ENCODE peak calls at places on chromosomes 16 and 17, in five cellular contexts. One of them, this sample, is unnamed.

GRCh38 chr17:45646288-45646988 is 137.7 kb upstream of the CRHR1 start:
- DNase-seq in H1: no peak
- DNase-seq in colonic mucosa: no peak
- DNase-seq in heart left ventricle: no peak
- DNase-seq in thoracic aorta: no peak
- DNase-seq in this sample: no peak

GRCh38 chr17:69773081-69773480 is 301.9 kb upstream of the KCNJ16 start:
- DNase-seq in H1: no peak
- DNase-seq in colonic mucosa: no peak
- DNase-seq in heart left ventricle: no peak
- DNase-seq in thoracic aorta: no peak
- DNase-seq in this sample: no peak

GRCh38 chr17:55448681-55449080 is 27.0 kb upstream of the MMD start:
- DNase-seq in H1: no peak
- DNase-seq in colonic mucosa: no peak
- DNase-seq in heart left ventricle: no peak
- DNase-seq in thoracic aorta: no peak
- DNase-seq in this sample: no peak

GRCh38 chr16:52114414-52114813 is 432.5 kb downstream of the TOX3 start:
- DNase-seq in H1: no peak
- DNase-seq in colonic mucosa: no peak
- DNase-seq in heart left ventricle: no peak
- DNase-seq in thoracic aorta: no peak
- DNase-seq in this sample: no peak

GRCh38 chr17:27396941-27397340 is 59.3 kb upstream of the KSR1 start:
- DNase-seq in H1: no peak
- DNase-seq in colonic mucosa: no peak
- DNase-seq in heart left ventricle: no peak
- DNase-seq in thoracic aorta: no peak
- DNase-seq in this sample: no peak

GRCh38 chr17:1764274-1764673 is 2.4 kb downstream of the SERPINF1 start:
- DNase-seq in H1: no peak
- DNase-seq in colonic mucosa: peak; percentile 65
- DNase-seq in heart left ventricle: peak; percentile 76
- DNase-seq in thoracic aorta: no peak
- DNase-seq in this sample: no peak

GRCh38 chr17:64126918-64127317 is 3.0 kb downstream of the ERN1 start:
- DNase-seq in H1: no peak
- DNase-seq in colonic mucosa: no peak
- DNase-seq in heart left ventricle: no peak
- DNase-seq in thoracic aorta: no peak
- DNase-seq in this sample: no peak

GRCh38 chr17:15262291-15263205 is 2.6 kb downstream of the PMP22 start:
- DNase-seq in H1: peak; percentile 75
- DNase-seq in colonic mucosa: peak; percentile 83
- DNase-seq in heart left ventricle: peak; percentile 90
- DNase-seq in thoracic aorta: peak; percentile 68
- DNase-seq in this sample: peak; percentile 79

GRCh38 chr17:22217135-22217534 is 524.8 kb downstream of the KCNJ18 start:
- DNase-seq in H1: peak; percentile 52
- DNase-seq in colonic mucosa: no peak
- DNase-seq in heart left ventricle: no peak
- DNase-seq in thoracic aorta: no peak
- DNase-seq in this sample: no peak

GRCh38 chr16:85486256-85486915 is 126.7 kb upstream of the GSE1 start:
- DNase-seq in H1: no peak
- DNase-seq in colonic mucosa: no peak
- DNase-seq in heart left ventricle: no peak
- DNase-seq in thoracic aorta: no peak
- DNase-seq in this sample: no peak

GRCh38 chr17:42775534-42776098 is 2.4 kb downstream of the VPS25 start:
- DNase-seq in H1: no peak
- DNase-seq in colonic mucosa: no peak
- DNase-seq in heart left ventricle: no peak
- DNase-seq in thoracic aorta: no peak
- DNase-seq in this sample: no peak

GRCh38 chr16:1158456-1159324 is 5.8 kb downstream of the CACNA1H start:
- DNase-seq in H1: no peak
- DNase-seq in colonic mucosa: peak; percentile 41
- DNase-seq in heart left ventricle: peak; percentile 80
- DNase-seq in thoracic aorta: no peak
- DNase-seq in this sample: peak; percentile 51

GRCh38 chr16:89242795-89243200 is 25.3 kb downstream of the ZNF778 start:
- DNase-seq in H1: no peak
- DNase-seq in colonic mucosa: peak; percentile 37
- DNase-seq in heart left ventricle: no peak
- DNase-seq in thoracic aorta: no peak
- DNase-seq in this sample: no peak

GRCh38 chr17:43723697-43724359 is 34.8 kb downstream of the SOST start:
- DNase-seq in H1: no peak
- DNase-seq in colonic mucosa: no peak
- DNase-seq in heart left ventricle: no peak
- DNase-seq in thoracic aorta: no peak
- DNase-seq in this sample: no peak

GRCh38 chr17:41645371-41646063 is 21.1 kb upstream of the KRT17 start:
- DNase-seq in H1: no peak
- DNase-seq in colonic mucosa: no peak
- DNase-seq in heart left ventricle: no peak
- DNase-seq in thoracic aorta: no peak
- DNase-seq in this sample: no peak

GRCh38 chr16:11675561-11676511 is 7.6 kb downstream of the SNN start:
- DNase-seq in H1: no peak
- DNase-seq in colonic mucosa: peak; percentile 77
- DNase-seq in heart left ventricle: no peak
- DNase-seq in thoracic aorta: no peak
- DNase-seq in this sample: peak; percentile 81

GRCh38 chr16:84340305-84341040 is 27.9 kb upstream of the ATP2C2 start:
- DNase-seq in H1: no peak
- DNase-seq in colonic mucosa: peak; percentile 86
- DNase-seq in heart left ventricle: no peak
- DNase-seq in thoracic aorta: no peak
- DNase-seq in this sample: no peak

GRCh38 chr16:17160285-17160854 is 310.4 kb downstream of the XYLT1 start:
- DNase-seq in H1: peak; percentile 50
- DNase-seq in colonic mucosa: no peak
- DNase-seq in heart left ventricle: no peak
- DNase-seq in thoracic aorta: no peak
- DNase-seq in this sample: no peak

GRCh38 chr17:16817201-16817600 is 127.2 kb downstream of the CCDC144A start:
- DNase-seq in H1: no peak
- DNase-seq in colonic mucosa: no peak
- DNase-seq in heart left ventricle: no peak
- DNase-seq in thoracic aorta: no peak
- DNase-seq in this sample: no peak

GRCh38 chr16:875182-876040 is 74.9 kb upstream of the GNG13 start:
- DNase-seq in H1: no peak
- DNase-seq in colonic mucosa: no peak
- DNase-seq in heart left ventricle: no peak
- DNase-seq in thoracic aorta: no peak
- DNase-seq in this sample: no peak

GRCh38 chr16:12679660-12680272 is 123.9 kb downstream of the CPPED1 start:
- DNase-seq in H1: no peak
- DNase-seq in colonic mucosa: no peak
- DNase-seq in heart left ventricle: no peak
- DNase-seq in thoracic aorta: no peak
- DNase-seq in this sample: no peak

GRCh38 chr17:21330436-21331160 is 45.6 kb upstream of the KCNJ12 start:
- DNase-seq in H1: no peak
- DNase-seq in colonic mucosa: no peak
- DNase-seq in heart left ventricle: no peak
- DNase-seq in thoracic aorta: no peak
- DNase-seq in this sample: no peak

GRCh38 chr17:31788956-31789355 is 70.1 kb downstream of the COPRS start:
- DNase-seq in H1: no peak
- DNase-seq in colonic mucosa: no peak
- DNase-seq in heart left ventricle: no peak
- DNase-seq in thoracic aorta: no peak
- DNase-seq in this sample: no peak

GRCh38 chr16:54921229-54921824 is 9.3 kb upstream of the IRX5 start:
- DNase-seq in H1: no peak
- DNase-seq in colonic mucosa: no peak
- DNase-seq in heart left ventricle: no peak
- DNase-seq in thoracic aorta: no peak
- DNase-seq in this sample: no peak

GRCh38 chr17:57898487-57899311 is 48.9 kb upstream of the MRPS23 start:
- DNase-seq in H1: peak; percentile 77
- DNase-seq in colonic mucosa: no peak
- DNase-seq in heart left ventricle: peak; percentile 79
- DNase-seq in thoracic aorta: no peak
- DNase-seq in this sample: no peak

GRCh38 chr17:57650548-57650947 is 94.6 kb downstream of the CCDC182 start:
- DNase-seq in H1: no peak
- DNase-seq in colonic mucosa: no peak
- DNase-seq in heart left ventricle: no peak
- DNase-seq in thoracic aorta: no peak
- DNase-seq in this sample: no peak

DNA sequence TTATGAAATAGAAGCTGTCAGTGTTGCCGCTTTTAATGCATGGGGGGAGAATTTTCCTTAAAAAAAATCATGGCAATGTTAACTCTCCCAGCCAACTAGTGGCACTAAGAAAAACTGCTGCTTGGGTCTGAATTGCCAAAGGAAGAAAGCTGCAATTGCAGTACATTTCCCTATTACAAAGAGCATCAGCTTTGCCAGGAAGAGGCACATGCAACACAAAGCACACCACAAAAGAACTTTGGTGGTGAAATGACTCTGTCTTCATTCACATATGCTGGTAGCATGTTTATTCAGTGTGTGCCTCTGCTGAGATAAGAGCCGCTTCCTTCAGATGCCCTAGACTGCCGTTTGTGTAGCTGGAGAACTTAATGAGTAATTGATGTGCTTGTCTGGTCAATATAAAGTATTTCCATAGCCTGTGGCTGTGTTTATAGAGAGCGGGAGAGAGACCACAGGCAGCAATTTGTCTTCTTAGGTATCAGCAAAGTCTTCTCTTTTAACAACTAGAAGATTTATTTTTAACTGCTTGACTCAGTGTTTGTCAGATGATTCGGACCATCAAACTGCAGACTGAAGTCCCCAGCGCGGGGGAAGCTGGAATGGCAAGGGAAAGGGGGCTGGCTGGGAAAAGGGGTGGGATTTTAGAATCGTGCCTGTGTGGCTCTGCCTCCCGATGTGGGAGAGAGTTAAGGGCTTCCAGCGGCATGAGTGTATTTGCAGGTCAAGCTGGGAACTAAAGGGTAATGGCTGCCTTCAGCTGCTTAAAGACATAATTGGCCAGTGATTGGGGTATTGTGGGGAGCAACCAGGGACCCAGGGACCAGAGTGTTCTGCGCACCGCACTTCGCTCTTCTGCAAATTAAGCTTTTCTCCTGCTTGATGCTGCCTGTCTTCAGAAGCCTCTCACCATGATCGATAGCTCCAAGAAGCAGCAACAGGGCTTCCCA is 115.2 kb downstream of the MRTFB start:
- DNase-seq in H1: peak; percentile 63
- DNase-seq in colonic mucosa: no peak
- DNase-seq in heart left ventricle: peak; percentile 47
- DNase-seq in thoracic aorta: peak; percentile 10
- DNase-seq in this sample: no peak
- H3K27ac ChIP-seq in H1: no peak overlapping the region
- H3K27ac ChIP-seq in colonic mucosa: peak overlapping the region; percentile 14
- H3K27ac ChIP-seq in heart left ventricle: peak overlapping the region; percentile 74
- H3K27ac ChIP-seq in thoracic aorta: peak overlapping the region; percentile 24
- H3K27ac ChIP-seq in this sample: peak overlapping the region; percentile 28

GRCh38 chr16:2716101-2716885 is 3.7 kb downstream of the PRSS27 start:
- DNase-seq in H1: no peak
- DNase-seq in colonic mucosa: no peak
- DNase-seq in heart left ventricle: no peak
- DNase-seq in thoracic aorta: no peak
- DNase-seq in this sample: no peak
- H3K27ac ChIP-seq in H1: no peak overlapping the region
- H3K27ac ChIP-seq in colonic mucosa: no peak overlapping the region
- H3K27ac ChIP-seq in heart left ventricle: no peak overlapping the region
- H3K27ac ChIP-seq in thoracic aorta: no peak overlapping the region
- H3K27ac ChIP-seq in this sample: no peak overlapping the region

GRCh38 chr17:81379523-81379942 is 15.7 kb upstream of the BAHCC1 start:
- DNase-seq in H1: no peak
- DNase-seq in colonic mucosa: peak; percentile 75
- DNase-seq in heart left ventricle: no peak
- DNase-seq in thoracic aorta: no peak
- DNase-seq in this sample: peak; percentile 77

GRCh38 chr17:81376946-81377733 is 18.1 kb upstream of the BAHCC1 start:
- DNase-seq in H1: no peak
- DNase-seq in colonic mucosa: no peak
- DNase-seq in heart left ventricle: no peak
- DNase-seq in thoracic aorta: no peak
- DNase-seq in this sample: no peak

GRCh38 chr17:81380682-81381518 is 14.4 kb upstream of the BAHCC1 start:
- DNase-seq in H1: no peak
- DNase-seq in colonic mucosa: no peak
- DNase-seq in heart left ventricle: no peak
- DNase-seq in thoracic aorta: no peak
- DNase-seq in this sample: peak; percentile 70

GRCh38 chr17:81380117-81380516 is 15.1 kb upstream of the BAHCC1 start:
- DNase-seq in H1: no peak
- DNase-seq in colonic mucosa: no peak
- DNase-seq in heart left ventricle: no peak
- DNase-seq in thoracic aorta: no peak
- DNase-seq in this sample: no peak

GRCh38 chr17:81378941-81379511 is 16.2 kb upstream of the BAHCC1 start:
- DNase-seq in H1: no peak
- DNase-seq in colonic mucosa: no peak
- DNase-seq in heart left ventricle: no peak
- DNase-seq in thoracic aorta: no peak
- DNase-seq in this sample: no peak
- H3K27ac ChIP-seq in H1: no peak overlapping the region
- H3K27ac ChIP-seq in colonic mucosa: no peak overlapping the region
- H3K27ac ChIP-seq in heart left ventricle: no peak overlapping the region
- H3K27ac ChIP-seq in thoracic aorta: no peak overlapping the region
- H3K27ac ChIP-seq in this sample: no peak overlapping the region

GRCh38 chr16:30773826-30774225 is 11.7 kb downstream of the RNF40 start:
- DNase-seq in H1: no peak
- DNase-seq in colonic mucosa: no peak
- DNase-seq in heart left ventricle: no peak
- DNase-seq in thoracic aorta: no peak
- DNase-seq in this sample: no peak

GRCh38 chr16:30774367-30775130 is 12.4 kb downstream of the RNF40 start:
- DNase-seq in H1: no peak
- DNase-seq in colonic mucosa: no peak
- DNase-seq in heart left ventricle: peak; percentile 57
- DNase-seq in thoracic aorta: no peak
- DNase-seq in this sample: no peak

GRCh38 chr16:30769379-30770089 is 7.4 kb downstream of the RNF40 start:
- DNase-seq in H1: no peak
- DNase-seq in colonic mucosa: no peak
- DNase-seq in heart left ventricle: peak; percentile 15
- DNase-seq in thoracic aorta: no peak
- DNase-seq in this sample: no peak

GRCh38 chr16:30768583-30769181 is 6.6 kb downstream of the RNF40 start:
- DNase-seq in H1: no peak
- DNase-seq in colonic mucosa: no peak
- DNase-seq in heart left ventricle: peak; percentile 14
- DNase-seq in thoracic aorta: no peak
- DNase-seq in this sample: no peak

DNA sequence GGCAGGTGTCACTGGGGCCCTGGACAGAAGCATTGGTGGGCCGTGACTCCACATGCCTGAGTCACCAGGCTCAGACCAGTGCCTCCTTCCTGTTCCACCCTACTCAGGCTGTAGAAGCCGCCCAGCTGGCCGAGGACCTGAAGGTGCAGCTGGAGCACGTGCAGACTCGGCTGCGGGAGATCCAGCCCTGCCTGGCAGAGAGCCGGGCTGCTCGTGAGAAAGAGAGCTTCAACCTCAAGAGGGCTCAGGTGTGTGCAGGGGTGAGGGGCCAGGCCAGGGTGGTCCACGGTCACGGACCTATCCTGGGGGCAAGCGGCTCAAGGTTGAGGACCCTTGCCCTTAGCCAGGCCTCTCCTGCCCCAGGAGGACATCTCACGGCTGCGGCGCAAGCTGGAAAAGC is 9.6 kb downstream of the RNF40 start:
- DNase-seq in H1: no peak
- DNase-seq in colonic mucosa: no peak
- DNase-seq in heart left ventricle: no peak
- DNase-seq in thoracic aorta: no peak
- DNase-seq in this sample: no peak
- H3K27ac ChIP-seq in H1: no peak overlapping the region
- H3K27ac ChIP-seq in colonic mucosa: no peak overlapping the region
- H3K27ac ChIP-seq in heart left ventricle: no peak overlapping the region
- H3K27ac ChIP-seq in thoracic aorta: no peak overlapping the region
- H3K27ac ChIP-seq in this sample: no peak overlapping the region

This sample was measured in pancreas.